ENCODE peak calls at places on chromosomes 12 and 14, in six cellular contexts. O is NCI-H1694; C is ELR; S is cardiac septum; R is H54; I is activated CD4-positive, alpha-beta T cell treated with anti-CD3 and anti-CD28 coated beads, Interleukin-2, amount 50 U/mL, for 1 hour. G is an unnamed sample.

GRCh38 chr14:91755560-91755959 is 23.7 kb upstream of the CATSPERB start:
- DNase-seq in R (no peak), S (no peak), C (peak; percentile 13), O (no peak), I (no peak), G (no peak)

GRCh38 chr12:46160081-46160980 is 108.5 kb downstream of the SLC38A1 start:
- DNase-seq in O (no peak), C (no peak), I (no peak), R (no peak), S (no peak), G (peak; percentile 34)

GRCh38 chr12:88993655-88994054 is 358.6 kb downstream of the DUSP6 start:
- DNase-seq in R (no peak), S (no peak), I (no peak), O (peak; percentile 16), C (peak; percentile 79), G (peak; percentile 19)

GRCh38 chr14:32722631-32723183 is 216.0 kb upstream of the NPAS3 start:
- DNase-seq in S (no peak), O (no peak), R (no peak), C (no peak), I (no peak), G (no peak)

GRCh38 chr14:45211295-45211694 is 41.7 kb downstream of the MIS18BP1 start:
- DNase-seq in C (no peak), O (no peak), S (no peak), R (no peak), I (no peak), G (no peak)

GRCh38 chr14:68279777-68280233 is 460.2 kb downstream of the RAD51B start:
- DNase-seq in R (no peak), O (no peak), S (no peak), I (no peak), C (no peak), G (no peak)

GRCh38 chr12:93573552-93574223 is 1.2 kb downstream of the SOCS2 start:
- DNase-seq in S (no peak), R (no peak), I (no peak), O (no peak), C (peak; percentile 84), G (no peak)

GRCh38 chr14:55272415-55272786 is 1.2 kb downstream of the FBXO34 start:
- DNase-seq in R (no peak), I (no peak), S (no peak), O (no peak), C (no peak), G (no peak)

GRCh38 chr14:91070572-91070971 is 10.1 kb upstream of the RPS6KA5 start:
- DNase-seq in O (no peak), R (no peak), I (no peak), C (no peak), S (no peak), G (no peak)

GRCh38 chr14:76690502-76691105 is 70.7 kb upstream of the VASH1 start:
- DNase-seq in O (no peak), R (no peak), I (no peak), S (no peak), C (no peak), G (no peak)

GRCh38 chr12:99618657-99619056 is 28.9 kb upstream of the GARIN6 start:
- DNase-seq in R (no peak), C (peak; percentile 4), O (no peak), I (no peak), S (no peak), G (no peak)

GRCh38 chr12:32894566-32894965 is 2.0 kb downstream of the PKP2 start:
- DNase-seq in S (no peak), O (no peak), R (no peak), I (no peak), C (no peak), G (no peak)

GRCh38 chr12:57898308-57898970 is 42.9 kb upstream of the ATP23 start:
- DNase-seq in S (no peak), O (peak; percentile 16), I (no peak), R (no peak), C (no peak), G (no peak)

GRCh38 chr12:53048033-53048779 is 1.7 kb upstream of the TNS2 start:
- DNase-seq in S (no peak), I (no peak), O (peak; percentile 32), C (peak; percentile 36), R (no peak), G (peak; percentile 76)

GRCh38 chr12:94571556-94571955 is 78.8 kb downstream of the TMCC3 start:
- DNase-seq in C (peak; percentile 94), O (no peak), R (peak; percentile 43), I (no peak), S (no peak), G (no peak)

GRCh38 chr12:95102916-95103671 is 29.7 kb upstream of the NR2C1 start:
- DNase-seq in I (no peak), C (peak; percentile 97), O (peak; percentile 7), S (no peak), R (peak; percentile 62), G (no peak)

G was measured in SK-N-SH.